ENCODE peak calls at places on chromosomes 12 and 14, in ten cellular contexts. V is lower lobe of right lung; X is body of pancreas; R is HS-5; U is fibroblast of pulmonary artery; D is stimulated activated CD8-positive, alpha-beta memory T cell treated with anti-CD3 and anti-CD28 coated beads, Interleukin-4, amount 100 ng/mL, for 48 hours; M is HTR-8/SVneo; I is A172; N is GF-D8; E is activated T-cell treated with anti-CD3 and anti-CD28 coated beads, Interleukin-2, amount 50 U/mL, for 72 hours. T is an unnamed sample.

GRCh38 chr12:41433460-41433859 is 245.3 kb downstream of the PDZRN4 start:
- DNase-seq in D (no peak), M (no peak), E (no peak), R (no peak), I (no peak), V (no peak), X (no peak), N (no peak), U (no peak), T (no peak)

GRCh38 chr12:75656650-75657049 is 145.2 kb upstream of the KRR1 start:
- DNase-seq in U (peak), N (no peak), V (no peak), D (no peak), M (no peak), I (peak), X (no peak), E (no peak), R (peak), T (no peak)

GRCh38 chr12:47636908-47637780 is 68.7 kb downstream of the RPAP3 start:
- DNase-seq in U (peak), N (no peak), I (peak), R (no peak), D (peak), M (no peak), V (peak), X (peak), E (peak), T (no peak)

GRCh38 chr14:56394826-56395543 is 184.6 kb upstream of the TMEM260 start:
- DNase-seq in U (no peak), R (no peak), X (no peak), I (no peak), N (no peak), V (no peak), E (no peak), M (no peak), D (no peak), T (no peak)

GRCh38 chr14:102095231-102095870 is 8.5 kb upstream of the HSP90AA1 start:
- DNase-seq in U (no peak), D (no peak), X (no peak), M (no peak), N (no peak), I (no peak), E (no peak), V (no peak), R (no peak), T (no peak)

GRCh38 chr14:61116369-61116768 is 135.3 kb downstream of the SLC38A6 start:
- DNase-seq in E (no peak), X (no peak), N (no peak), U (no peak), V (no peak), R (no peak), D (no peak), M (no peak), I (no peak), T (no peak)

GRCh38 chr12:86193931-86194330 is 62.3 kb downstream of the MGAT4C start:
- DNase-seq in V (no peak), I (peak), U (peak), E (no peak), X (no peak), D (no peak), M (peak), N (no peak), R (peak), T (no peak)

GRCh38 chr14:100222219-100223093 is 16.5 kb upstream of the YY1 start:
- DNase-seq in I (no peak), V (no peak), M (no peak), D (peak), R (no peak), E (no peak), X (no peak), N (no peak), U (no peak), T (no peak)

GRCh38 chr12:67477682-67478265 is 170.8 kb upstream of the DYRK2 start:
- DNase-seq in N (no peak), U (no peak), R (no peak), D (no peak), I (no peak), E (no peak), M (no peak), X (no peak), V (no peak), T (no peak)

GRCh38 chr14:64856528-64857445 is 22.9 kb downstream of the SPTB start:
- DNase-seq in V (no peak), M (no peak), D (no peak), R (no peak), E (no peak), U (no peak), I (no peak), N (no peak), X (no peak), T (no peak)

GRCh38 chr12:17992002-17992656 is 97.9 kb downstream of the RERGL start:
- DNase-seq in D (peak), V (no peak), U (peak), R (peak), N (no peak), X (peak), I (peak), M (no peak), E (no peak), T (no peak)

GRCh38 chr14:104358528-104359300 is 220.3 kb downstream of the KIF26A start:
- DNase-seq in X (peak), M (no peak), E (no peak), V (peak), R (no peak), I (no peak), D (no peak), U (no peak), N (no peak), T (no peak)

GRCh38 chr12:43676183-43676813 is 82.3 kb downstream of the PUS7L start:
- DNase-seq in X (peak), I (peak), R (no peak), D (peak), V (no peak), U (peak), N (no peak), E (peak), M (no peak), T (no peak)

GRCh38 chr14:24094839-24095195 is 706 bp downstream of the PCK2 start:
- DNase-seq in R (no peak), U (no peak), E (no peak), I (no peak), M (no peak), V (no peak), N (no peak), X (peak), D (peak), T (no peak)

T was measured in CD4-positive, alpha-beta T cell.